ENCODE peak calls at places on chromosomes 5 and 9, in six cellular contexts. L, D, H, C, P and V are unnamed samples.

GRCh38 chr9:36102742-36103495 is 33.6 kb upstream of the GLIPR2 start:
- DNase-seq in P (peak), C (peak), D (peak), H (peak), L (peak), V (peak)

GRCh38 chr9:108213516-108213915 is 642.3 kb downstream of the ACTL7B start:
- DNase-seq in D (no peak), L (no peak), C (no peak), P (no peak), H (no peak), V (no peak)

GRCh38 chr9:21777701-21778100 is 24.7 kb upstream of the MTAP start:
- DNase-seq in H (peak), P (no peak), D (no peak), C (no peak), L (peak), V (no peak)

GRCh38 chr5:95620030-95620869 is at the start of gene GPR150:
- DNase-seq in P (peak), H (peak), C (peak), D (peak), L (peak), V (no peak)

GRCh38 chr9:38428062-38428461 is 3.8 kb upstream of the IGFBPL1 start:
- DNase-seq in D (no peak), C (no peak), H (no peak), P (no peak), L (no peak), V (no peak)

GRCh38 chr5:133049726-133050048 is 2.1 kb upstream of the HSPA4 start:
- DNase-seq in L (no peak), C (no peak), H (no peak), P (no peak), D (no peak), V (no peak)

GRCh38 chr5:116655431-116655830 is 80.8 kb upstream of the SEMA6A start:
- DNase-seq in H (no peak), P (no peak), D (no peak), L (no peak), C (no peak), V (no peak)

GRCh38 chr5:159951387-159951786 is 35.1 kb downstream of the ADRA1B start:
- DNase-seq in D (peak), C (no peak), L (peak), P (peak), H (peak), V (no peak)

GRCh38 chr5:176803943-176804498 is 6.3 kb upstream of the UNC5A start:
- DNase-seq in L (peak), P (peak), H (peak), D (peak), C (peak), V (peak)

GRCh38 chr9:134061688-134062371 is 6.0 kb downstream of the BRD3 start:
- DNase-seq in C (no peak), H (no peak), D (no peak), L (no peak), P (peak), V (peak)

GRCh38 chr9:98913044-98913443 is 30.7 kb upstream of the COL15A1 start:
- DNase-seq in L (no peak), P (peak), D (no peak), H (no peak), C (no peak), V (no peak)

GRCh38 chr5:6659941-6660684 is 26.9 kb downstream of the SRD5A1 start:
- DNase-seq in P (no peak), L (no peak), H (no peak), D (no peak), C (no peak), V (no peak)

GRCh38 chr5:173293817-173294672 is 34.2 kb downstream of the STC2 start:
- DNase-seq in D (peak), P (peak), L (peak), C (peak), H (peak), V (peak)

GRCh38 chr5:43024217-43024616 is 15.9 kb downstream of the ANXA2R start:
- DNase-seq in D (no peak), H (no peak), L (no peak), P (no peak), C (no peak), V (no peak)

GRCh38 chr9:137000177-137000930 is 4.0 kb upstream of the CLIC3 start:
- DNase-seq in H (peak), C (no peak), P (no peak), L (peak), D (peak), V (no peak)

GRCh38 chr5:109866051-109866450 is 176.3 kb downstream of the MAN2A1 start:
- DNase-seq in L (peak), C (no peak), H (peak), D (peak), P (no peak), V (no peak)

GRCh38 chr9:124764774-124765438 is 6.2 kb downstream of the NR6A1 start:
- DNase-seq in P (no peak), D (peak), C (no peak), L (peak), H (no peak), V (no peak)

GRCh38 chr9:1458503-1458902 is 408.3 kb downstream of the DMRT2 start:
- DNase-seq in D (no peak), P (no peak), C (no peak), L (peak), H (peak), V (no peak)

GRCh38 chr5:143576721-143577484 is 173.4 kb upstream of the NR3C1 start:
- DNase-seq in C (no peak), L (peak), P (no peak), H (peak), D (peak), V (no peak)

GRCh38 chr5:11130111-11130510 is 369.1 kb upstream of the DAP start:
- DNase-seq in D (no peak), P (no peak), C (no peak), H (no peak), L (no peak), V (no peak)

GRCh38 chr5:124457101-124457500 is 289.3 kb downstream of the ZNF608 start:
- DNase-seq in C (no peak), D (no peak), L (no peak), H (no peak), P (no peak), V (no peak)

GRCh38 chr5:29077451-29077850 is 2039.1 kb upstream of the CDH9 start:
- DNase-seq in L (no peak), D (no peak), P (no peak), C (no peak), H (no peak), V (no peak)

GRCh38 chr5:72057816-72058215 is 49.5 kb upstream of the MAP1B start:
- DNase-seq in L (no peak), C (no peak), H (no peak), P (no peak), D (no peak), V (no peak)

DNA sequence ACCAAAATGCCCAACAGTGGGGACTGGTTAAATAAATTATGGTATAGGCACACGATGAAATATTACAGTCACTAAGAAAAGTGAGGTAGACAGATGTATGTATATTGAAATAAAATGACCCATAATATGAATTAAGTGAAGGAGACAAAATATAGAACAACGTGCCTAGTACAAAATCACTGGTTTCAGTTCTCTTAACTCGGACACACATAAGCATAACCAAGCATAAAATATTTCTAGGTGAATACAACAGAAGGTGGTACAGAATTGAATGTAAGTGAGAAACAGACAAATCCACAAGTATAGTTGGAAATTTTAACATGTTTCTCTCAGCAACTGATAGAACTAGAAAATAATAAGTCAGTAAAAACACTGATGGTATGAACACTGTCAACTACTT is 22.0 kb downstream of the PUM3 start:
- DNase-seq in P (no peak), D (no peak), H (no peak), L (no peak), C (no peak), V (no peak)
- H4K8ac ChIP-seq in P (no peak), D (no peak), H (no peak), L (no peak), C (no peak), V (no peak)

DNA sequence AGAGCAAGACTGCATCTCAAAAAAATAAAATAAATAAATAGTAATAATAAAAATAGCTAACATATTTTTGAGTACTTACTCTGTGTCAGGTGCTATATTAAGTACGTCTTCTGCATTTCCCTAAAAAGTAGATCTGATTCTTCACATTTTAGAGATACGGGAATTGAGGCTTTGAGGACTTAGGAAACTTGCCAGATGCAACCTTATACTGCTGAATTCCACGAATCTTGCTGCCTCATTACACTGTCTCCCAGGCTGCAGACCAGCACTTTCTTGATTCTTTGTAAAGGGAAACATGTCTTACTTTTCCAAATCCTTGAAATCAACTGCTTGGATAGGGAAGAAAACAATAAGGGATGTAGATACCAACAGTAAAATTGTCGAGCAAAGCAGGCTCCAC is 124.4 kb upstream of the RAI14 start:
- DNase-seq in D (no peak), C (no peak), L (no peak), P (no peak), H (peak), V (no peak)
- H4K8ac ChIP-seq in D (no peak), C (no peak), L (no peak), P (no peak), H (peak), V (no peak)

DNA sequence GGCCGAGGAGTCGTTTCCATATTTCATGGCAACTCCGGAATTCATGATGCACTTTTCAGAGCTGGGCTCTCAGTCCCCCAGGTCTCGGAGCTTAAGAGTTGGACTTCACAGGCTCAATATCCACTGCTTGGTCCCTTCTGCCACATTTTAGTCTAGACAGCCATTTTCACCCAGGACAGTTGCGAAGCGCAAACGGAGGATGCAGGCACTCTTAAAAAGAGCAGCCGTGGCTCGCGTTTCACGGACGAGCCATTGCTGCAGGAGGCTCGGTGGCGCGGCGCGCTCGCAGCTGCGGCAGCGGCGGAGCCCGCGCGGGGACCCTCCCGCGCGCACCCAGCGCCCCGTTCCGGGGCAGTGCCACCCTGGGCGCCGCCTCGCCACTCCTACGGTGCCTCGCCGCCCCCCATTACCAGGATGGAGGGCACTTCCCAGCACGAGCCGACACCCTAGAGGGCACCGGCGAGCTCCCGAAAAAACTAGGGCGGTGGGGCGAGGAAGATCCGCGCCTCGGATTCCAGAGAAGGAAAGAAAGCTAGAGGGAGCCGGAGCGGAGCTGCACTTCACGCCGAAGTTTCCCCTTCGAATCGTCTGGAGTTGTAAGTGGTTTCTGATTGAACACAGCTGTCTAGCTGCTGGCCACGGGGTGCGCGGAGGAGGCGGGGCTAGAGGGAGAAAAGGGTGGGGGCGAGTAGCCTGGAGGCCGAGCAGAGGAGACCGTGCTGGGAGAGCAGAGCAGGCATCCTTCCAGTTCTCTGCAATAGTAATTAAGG is 140.3 kb downstream of the TSSK1B start:
- DNase-seq in D (peak), H (peak), C (peak), P (peak), L (peak), V (peak)
- H4K8ac ChIP-seq in D (peak), H (peak), C (no peak), P (no peak), L (peak), V (no peak)

DNA sequence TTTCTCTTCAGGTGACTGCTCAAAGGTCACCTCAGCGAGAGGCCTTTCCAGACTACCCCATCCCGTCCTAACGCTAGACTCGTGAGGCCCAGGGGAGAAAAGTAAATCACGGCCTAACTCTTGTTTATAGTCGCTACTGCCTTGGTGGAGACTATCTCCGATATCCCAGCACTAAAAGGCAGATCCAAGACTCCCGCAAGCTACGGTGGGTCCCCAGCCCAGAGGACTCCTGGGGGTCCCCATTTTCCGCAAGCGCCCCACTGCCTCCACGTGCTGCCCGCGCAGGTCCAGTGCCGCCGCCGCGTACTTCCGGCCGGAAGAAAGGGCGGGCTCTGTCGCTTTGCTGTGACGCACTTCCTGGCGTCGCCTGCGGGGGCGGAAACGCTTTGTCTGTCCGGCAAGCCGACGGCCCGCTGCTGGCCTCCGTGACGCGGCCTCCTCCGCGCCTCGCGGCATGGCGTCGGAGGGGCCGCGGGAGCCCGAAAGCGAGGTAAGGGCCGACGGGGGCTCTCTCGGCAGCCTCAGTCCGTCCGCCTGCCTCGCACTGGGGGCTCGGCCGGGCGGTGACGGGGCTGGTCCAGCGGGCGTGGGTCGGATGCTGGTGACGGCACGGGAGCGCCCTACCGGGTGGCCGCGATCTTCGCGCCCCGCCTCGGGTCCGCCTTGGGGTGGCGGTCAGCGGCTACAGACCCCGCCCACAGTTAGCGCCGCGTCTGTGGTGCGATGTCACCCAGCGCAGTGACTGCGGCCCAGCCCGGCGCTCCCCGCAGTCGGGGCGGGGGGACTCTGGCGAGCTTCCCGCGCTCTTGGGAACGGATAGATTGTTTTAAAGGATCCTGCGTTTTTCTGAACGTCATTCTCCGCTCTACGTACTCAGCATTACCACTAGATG is at the start of gene SECISBP2:
- DNase-seq in L (peak), P (peak), H (peak), D (peak), C (peak), V (peak)
- H4K8ac ChIP-seq in L (peak), P (no peak), H (peak), D (peak), C (peak), V (peak)

DNA sequence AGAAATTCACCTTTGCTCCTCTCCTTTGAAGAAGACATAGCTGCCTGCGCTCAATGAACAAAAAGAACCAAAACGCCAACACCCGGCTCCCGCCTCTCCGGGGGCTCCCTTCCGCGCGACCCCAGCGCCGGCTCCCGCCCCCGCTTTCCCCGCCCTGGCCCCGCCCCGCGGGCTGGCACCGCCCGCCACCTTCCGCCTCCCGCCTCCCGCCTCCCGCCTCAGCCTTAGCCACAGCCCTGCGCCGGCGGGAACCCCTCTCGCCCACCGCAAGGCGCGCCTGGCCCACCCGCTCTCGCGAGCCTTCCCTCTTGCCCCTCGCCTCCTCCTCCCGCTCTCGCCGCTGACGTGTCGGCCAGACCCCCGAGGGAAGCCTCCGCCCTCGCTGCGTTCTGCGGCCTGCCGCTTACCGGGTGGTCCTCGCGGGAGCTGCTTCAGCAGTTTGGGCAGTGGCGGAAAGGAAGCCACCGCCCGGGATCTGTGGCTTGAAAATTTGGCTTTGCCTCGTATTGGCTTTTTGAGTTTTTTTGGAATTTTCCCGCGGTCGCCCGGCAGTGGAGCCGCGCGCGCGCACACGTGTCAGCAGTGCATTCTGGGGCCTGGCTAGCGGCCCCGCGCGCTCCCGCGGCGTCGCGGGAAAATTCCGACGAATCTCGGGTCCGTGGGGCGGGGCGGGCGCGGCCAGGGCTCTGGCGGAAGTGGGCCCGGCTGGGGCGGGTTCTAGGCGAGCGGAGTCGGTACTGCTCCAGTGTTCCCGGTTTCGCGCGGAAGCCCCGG is at the start of gene FANCC:
- DNase-seq in D (peak), C (peak), L (peak), P (peak), H (peak), V (peak)
- H4K8ac ChIP-seq in D (peak), C (no peak), L (peak), P (no peak), H (peak), V (peak)

GRCh38 chr5:94243612-94244011 is 374.8 kb downstream of the KIAA0825 start:
- DNase-seq in L (no peak), H (peak), P (no peak), D (peak), C (no peak), V (no peak)
- H4K8ac ChIP-seq in L (no peak), H (no peak), P (no peak), D (no peak), C (no peak), V (no peak)

GRCh38 chr5:150356575-150357284 is 767 bp upstream of the TCOF1 start:
- DNase-seq in L (no peak), D (no peak), H (no peak), P (no peak), C (no peak), V (no peak)

GRCh38 chr5:150357326-150358260 is at the start of gene TCOF1:
- DNase-seq in L (peak), D (peak), H (peak), P (peak), C (peak), V (peak)

GRCh38 chr5:150355791-150356190 is 1.7 kb upstream of the TCOF1 start:
- DNase-seq in H (no peak), D (no peak), C (no peak), L (no peak), P (no peak), V (no peak)

GRCh38 chr5:150361301-150361700 is 3.8 kb downstream of the TCOF1 start:
- DNase-seq in L (no peak), C (no peak), D (no peak), P (no peak), H (no peak), V (no peak)

DNA sequence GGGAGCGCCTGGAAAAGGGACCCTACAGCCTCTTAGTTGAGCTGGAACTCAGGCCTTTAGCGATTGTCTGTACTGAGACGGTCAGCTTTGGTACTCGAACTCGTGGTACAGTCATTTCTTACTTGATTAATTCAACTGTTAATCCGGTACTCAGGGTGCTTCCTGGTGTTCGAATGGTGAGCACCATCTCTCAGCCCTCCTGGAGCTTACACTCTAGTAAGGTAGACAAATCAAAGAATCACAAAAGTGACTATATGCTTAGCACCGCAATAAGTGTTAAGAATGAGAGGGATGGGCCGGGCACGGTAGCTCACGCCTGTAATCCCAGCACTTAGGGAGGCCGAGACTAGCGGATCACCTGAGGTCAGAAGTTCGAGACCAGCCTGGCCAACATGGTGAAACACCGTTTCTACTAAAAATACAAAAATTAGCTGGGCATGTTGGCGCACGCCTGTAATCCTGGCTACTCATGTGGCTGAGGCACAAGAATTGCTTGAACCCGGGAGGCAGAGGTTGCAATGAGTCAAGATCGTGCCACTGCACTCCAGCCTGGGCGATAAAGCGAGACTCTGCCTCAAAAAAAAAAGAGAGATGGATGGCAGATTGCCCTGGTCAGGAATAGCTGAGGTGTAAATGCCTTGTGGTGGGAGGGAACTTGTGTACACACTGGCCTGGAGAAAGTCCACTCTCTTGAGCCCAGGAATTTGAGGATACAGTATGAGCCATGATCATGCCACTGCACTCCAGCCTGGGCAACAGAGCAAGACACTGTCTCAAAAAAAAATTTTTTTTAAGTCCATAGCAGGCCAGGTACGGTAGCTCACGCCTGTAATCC is 981 bp downstream of the TCOF1 start:
- DNase-seq in C (no peak), L (no peak), P (no peak), D (no peak), H (peak), V (no peak)
- H4K8ac ChIP-seq in C (no peak), L (peak), P (no peak), D (peak), H (peak), V (peak)

GRCh38 chr5:93845376-93845775 is 104.0 kb upstream of the POU5F2 start:
- DNase-seq in D (no peak), C (no peak), L (no peak), P (no peak), H (no peak), V (no peak)

GRCh38 chr5:93850311-93850710 is 108.9 kb upstream of the POU5F2 start:
- DNase-seq in H (no peak), D (no peak), P (no peak), C (no peak), L (no peak), V (no peak)
- H4K8ac ChIP-seq in H (no peak), D (no peak), P (no peak), C (no peak), L (no peak), V (no peak)